ENCODE peak calls at places on chromosomes 16 and 17, in nine cellular contexts. D, H, P, L, M, O, F, E and Q are unnamed samples. For H3K27me3 and H3K9me3, the result is how much of the 10 kb centered on the place peaks cover.

GRCh38 chr17:75901727-75902126 is 3.0 kb downstream of the MRPL38 start:
- DNase-seq in P (no peak), M (no peak), L (no peak), E (no peak), F (no peak), D (no peak), O (no peak), H (no peak), Q (no peak)

GRCh38 chr17:46809110-46809571 is 9.4 kb downstream of the WNT3 start:
- DNase-seq in H (no peak), E (no peak), O (no peak), D (no peak), L (no peak), M (no peak), P (no peak), F (no peak), Q (no peak)

GRCh38 chr17:82272495-82273326 is 789 bp downstream of the CSNK1D start:
- DNase-seq in F (no peak), E (peak), H (peak), M (no peak), P (peak), L (no peak), O (peak), D (no peak), Q (peak)

GRCh38 chr17:55318081-55318480 is 53.3 kb downstream of the HLF start:
- DNase-seq in E (no peak), H (no peak), F (no peak), L (no peak), M (no peak), P (no peak), D (no peak), O (no peak), Q (no peak)

GRCh38 chr16:1620391-1620790 is 8.2 kb downstream of the CRAMP1 start:
- DNase-seq in E (no peak), L (no peak), M (no peak), P (no peak), H (no peak), O (no peak), D (no peak), F (no peak), Q (no peak)

GRCh38 chr16:50038756-50039529 is 13.9 kb downstream of the CNEP1R1 start:
- DNase-seq in M (peak), F (peak), D (peak), H (no peak), O (no peak), L (peak), P (peak), E (no peak), Q (peak)

GRCh38 chr17:38563362-38564253 is 42.1 kb downstream of the SRCIN1 start:
- DNase-seq in O (no peak), H (peak), P (no peak), M (no peak), L (no peak), F (no peak), D (no peak), E (no peak), Q (no peak)

GRCh38 chr17:50148226-50149098 is 2.0 kb downstream of the PPP1R9B start:
- DNase-seq in D (no peak), P (peak), O (peak), L (peak), F (no peak), M (peak), E (peak), H (peak), Q (peak)

GRCh38 chr16:53121043-53121442 is 66.3 kb downstream of the CHD9 start:
- DNase-seq in F (no peak), M (no peak), P (no peak), O (no peak), D (no peak), E (no peak), H (no peak), L (no peak), Q (no peak)

GRCh38 chr17:77916771-77917481 is 41.6 kb upstream of the TNRC6C start:
- DNase-seq in H (peak), M (no peak), O (no peak), F (no peak), P (no peak), D (no peak), L (no peak), E (no peak), Q (no peak)

GRCh38 chr17:53353919-53354351 is 468.8 kb upstream of the KIF2B start:
- DNase-seq in D (no peak), L (peak), P (peak), O (no peak), M (no peak), F (no peak), E (no peak), H (no peak), Q (no peak)

GRCh38 chr17:72223816-72224215 is 103.0 kb downstream of the SOX9 start:
- DNase-seq in M (no peak), P (no peak), L (no peak), E (no peak), H (no peak), O (no peak), F (no peak), D (no peak), Q (no peak)

GRCh38 chr17:4293572-4293971 is 29.8 kb upstream of the ANKFY1 start:
- DNase-seq in H (no peak), E (no peak), O (no peak), D (no peak), P (no peak), L (no peak), M (no peak), F (no peak), Q (no peak)

GRCh38 chr17:28154242-28154641 is 111.8 kb downstream of the NLK start:
- DNase-seq in P (no peak), O (no peak), E (no peak), M (no peak), L (no peak), F (no peak), H (no peak), D (no peak), Q (no peak)

GRCh38 chr16:20321671-20322070 is 5.6 kb downstream of the GP2 start:
- DNase-seq in E (no peak), F (no peak), H (no peak), M (no peak), O (no peak), D (no peak), P (no peak), L (no peak), Q (no peak)

GRCh38 chr17:82697808-82698064 is 762 bp downstream of the RAB40B start:
- DNase-seq in O (no peak), L (no peak), D (no peak), E (no peak), H (no peak), P (no peak), M (no peak), F (no peak), Q (no peak)

GRCh38 chr17:44247346-44248219 is 20.4 kb downstream of the SLC4A1 start:
- DNase-seq in O (peak), L (peak), M (no peak), F (no peak), H (no peak), D (peak), P (no peak), E (no peak), Q (peak)

GRCh38 chr17:28610372-28610771 is 3.6 kb downstream of the RSKR start:
- DNase-seq in O (no peak), M (no peak), D (no peak), E (no peak), L (no peak), H (no peak), P (no peak), F (no peak), Q (no peak)

GRCh38 chr17:30000001-30000754 is 58.7 kb downstream of the EFCAB5 start:
- DNase-seq in P (no peak), D (no peak), L (no peak), O (no peak), F (no peak), E (no peak), M (no peak), H (no peak), Q (no peak)

GRCh38 chr16:49352923-49353322 is 20.7 kb upstream of the C16orf78 start:
- DNase-seq in D (no peak), L (no peak), F (no peak), M (no peak), E (no peak), H (peak), O (no peak), P (peak), Q (no peak)

GRCh38 chr16:68259421-68259820 is 4.9 kb upstream of the SLC7A6 start:
- DNase-seq in L (no peak), O (no peak), P (no peak), F (no peak), E (no peak), H (no peak), D (no peak), M (no peak), Q (no peak)

DNA sequence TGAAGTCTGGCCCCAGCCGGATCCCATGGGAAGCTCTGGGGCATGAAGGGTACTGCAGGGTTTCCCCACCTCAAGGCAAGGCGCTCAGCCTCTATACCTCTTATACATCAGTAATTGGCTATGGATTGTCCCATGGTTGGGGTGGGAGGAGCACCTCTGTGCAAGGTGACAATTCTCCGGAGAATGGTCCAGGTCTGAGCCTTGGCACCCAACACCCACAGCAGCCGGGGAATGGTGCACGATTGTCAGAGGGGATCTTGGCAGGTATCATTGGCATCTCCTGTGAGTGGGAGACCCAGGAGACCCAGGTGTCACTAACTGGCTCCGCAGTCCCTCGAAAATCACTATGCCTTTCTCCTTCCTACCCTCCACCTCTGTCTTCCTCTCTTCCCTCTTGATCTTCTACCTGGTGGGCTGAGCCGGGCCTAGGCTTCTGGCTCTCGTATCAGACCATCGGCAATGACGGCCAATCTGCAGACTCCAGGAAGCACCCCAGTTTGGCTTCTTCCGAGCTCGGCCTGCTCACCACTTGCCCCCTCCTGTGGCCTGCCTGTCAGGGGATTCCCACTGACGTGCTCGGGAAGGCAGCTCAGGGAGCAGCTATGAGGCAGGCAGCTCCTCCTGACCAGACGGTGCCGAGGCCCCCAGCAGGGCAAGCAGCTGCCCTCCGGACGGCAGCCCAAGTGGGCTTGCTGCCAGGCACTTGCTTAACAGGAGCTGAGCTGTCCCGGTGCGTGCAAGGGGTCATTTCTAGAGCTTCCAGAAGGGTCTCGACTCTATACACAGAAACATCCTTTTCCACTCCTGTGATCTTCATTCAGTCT is 10.0 kb upstream of the CALB2 start:
- DNase-seq in P (no peak), M (no peak), H (no peak), L (no peak), O (no peak), D (no peak), E (no peak), F (peak), Q (no peak)
- TF ChIP-seq CTCF in P (no peak), M (no peak), H (no peak), L (no peak), O (no peak), D (no peak), E (no peak), F (no peak), Q (no peak)

GRCh38 chr17:74644419-74644818 is 20.9 kb upstream of the CD300E start:
- DNase-seq in F (no peak), M (no peak), P (no peak), L (no peak), O (no peak), E (no peak), H (no peak), D (no peak), Q (no peak)
- H3K27me3 ChIP-seq in F (under half), M (under half), P (under half), L (under half), O (under half), E (half or more), H (under half), D (under half), Q (under half)

DNA sequence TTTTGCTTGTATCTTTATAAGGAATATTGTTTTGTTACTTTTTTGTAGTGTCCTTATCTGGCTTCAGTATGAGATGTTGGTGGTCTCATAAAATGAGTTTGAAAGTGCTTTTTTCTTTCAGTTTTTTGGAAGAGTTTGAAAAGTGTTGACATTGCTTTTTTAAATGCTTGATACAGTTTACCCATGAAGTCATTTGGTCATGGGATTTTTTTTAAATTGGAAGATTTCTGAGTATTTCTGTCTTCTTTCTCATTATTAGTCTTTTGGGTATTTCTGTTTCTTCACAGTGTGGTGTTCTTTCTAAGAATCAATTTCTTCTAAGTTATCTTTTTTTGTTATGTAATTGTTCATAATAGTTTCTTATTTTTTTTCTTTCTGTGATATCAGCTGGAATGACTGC is 15.1 kb downstream of the ZNF267 start:
- DNase-seq in H (no peak), P (no peak), L (no peak), M (no peak), F (no peak), D (no peak), O (no peak), E (no peak), Q (no peak)
- H3K9me3 ChIP-seq in H (under half), P (under half), L (under half), M (under half), F (under half), D (under half), O (under half), E (under half), Q (under half)

GRCh38 chr16:57527027-57527426 is 9.3 kb downstream of the CCDC102A start:
- DNase-seq in P (no peak), E (no peak), F (no peak), L (no peak), H (no peak), M (no peak), O (no peak), D (no peak), Q (no peak)
- TF ChIP-seq CTCF in P (no peak), E (no peak), F (no peak), L (no peak), H (peak), M (no peak), O (no peak), D (no peak), Q (no peak)

GRCh38 chr17:2064980-2065785 is 10.3 kb downstream of the HIC1 start:
- DNase-seq in P (no peak), E (no peak), O (peak), M (no peak), L (no peak), D (peak), H (peak), F (no peak), Q (no peak)
- H3K27me3 ChIP-seq in P (under half), E (under half), O (under half), M (under half), L (under half), D (under half), H (under half), F (under half), Q (under half)

DNA sequence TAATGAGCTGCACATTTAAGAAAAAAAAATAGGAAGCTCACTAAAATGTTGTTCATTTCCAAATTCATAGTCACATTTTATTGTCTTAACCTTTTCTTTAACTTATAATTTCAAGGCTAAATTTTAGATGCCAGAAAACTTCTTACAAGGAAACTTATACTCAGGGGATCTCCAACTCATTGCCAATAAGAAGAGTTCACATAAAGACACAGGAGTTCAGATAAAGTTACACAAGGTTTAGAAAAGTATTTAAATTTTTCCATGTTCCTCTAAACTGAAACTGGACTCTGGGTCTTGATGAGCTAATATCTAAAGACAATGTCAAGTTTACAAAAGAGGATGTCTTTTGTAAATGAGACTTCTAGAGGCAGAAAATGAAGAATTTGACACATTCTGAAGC is 190.7 kb upstream of the KCNJ16 start:
- DNase-seq in O (no peak), D (no peak), H (no peak), M (no peak), E (no peak), P (no peak), L (no peak), F (no peak), Q (no peak)
- H3K9me3 ChIP-seq in O (under half), D (under half), H (under half), M (under half), E (under half), P (under half), L (under half), F (under half), Q (under half)

DNA sequence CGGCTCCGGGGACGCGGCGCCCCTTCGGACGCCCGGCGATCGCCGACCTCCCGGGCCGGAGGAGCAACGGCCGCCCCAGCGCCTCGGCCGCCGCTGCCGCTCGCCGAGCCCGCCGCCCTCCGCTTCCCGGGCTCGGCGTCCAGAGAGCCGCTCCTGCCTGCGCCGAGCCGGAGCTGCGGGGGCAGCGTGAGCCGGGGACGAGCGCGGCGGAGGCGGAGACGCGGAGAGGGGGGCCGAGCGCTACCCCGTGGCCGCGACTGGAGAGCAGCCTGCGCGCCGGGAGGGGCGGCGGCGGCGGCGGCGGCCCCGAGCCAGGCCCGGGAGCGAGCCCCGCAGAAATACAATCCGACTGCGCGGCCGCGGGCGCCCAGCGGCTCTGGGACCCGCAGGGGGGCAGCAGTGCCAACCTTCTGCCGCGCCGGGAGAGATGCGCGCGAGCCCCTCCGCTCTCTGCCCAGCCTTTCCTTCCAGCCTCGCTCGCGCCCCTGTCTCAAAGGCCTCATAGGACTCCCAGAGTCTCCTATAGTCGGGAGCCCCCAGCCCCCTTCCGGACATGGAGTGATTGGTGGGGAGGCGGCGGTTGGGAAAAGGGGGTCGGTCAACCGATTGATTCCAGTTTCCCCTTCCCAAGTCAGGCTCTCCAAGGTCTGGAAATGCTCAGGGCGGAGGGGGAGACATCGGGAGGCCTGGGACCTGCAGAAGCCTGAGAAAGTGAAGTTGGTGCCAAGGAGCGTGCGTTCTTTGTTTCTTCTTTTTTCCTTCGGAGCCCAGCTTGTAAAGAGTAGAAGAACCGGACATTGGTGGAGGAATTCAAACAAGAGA is 1.0 kb upstream of the SDK2 start:
- DNase-seq in P (peak), E (no peak), O (peak), L (peak), F (no peak), D (no peak), H (peak), M (no peak), Q (peak)
- TF ChIP-seq CTCF in P (peak), E (no peak), O (no peak), L (no peak), F (peak), D (no peak), H (peak), M (no peak), Q (no peak)

GRCh38 chr16:24728011-24728410 is 1.4 kb upstream of the TNRC6A start:
- DNase-seq in L (no peak), P (no peak), E (no peak), H (no peak), O (no peak), M (no peak), D (no peak), F (no peak), Q (no peak)
- H3K27me3 ChIP-seq in L (under half), P (under half), E (under half), H (under half), O (under half), M (under half), D (under half), F (under half), Q (under half)